ENCODE peak calls at places on chromosomes 12 and 14, in eight cellular contexts. F is activated T-helper 1 cell treated with anti-CD3 and anti-CD28 coated beads, Interleukin-2, amount 50 U/mL, for 16 hours; U is GM13977; N is substantia nigra; Y is T-cell; I is T-helper 9 cell; R is stomach; S is HuH-7. O is an unnamed sample.

GRCh38 chr14:90545431-90545830 is 148.6 kb downstream of the CALM1 start:
- DNase-seq in F (no peak), U (no peak), N (no peak), Y (no peak), I (no peak), R (no peak), S (no peak), O (no peak)

GRCh38 chr14:95196268-95196667 is 38.9 kb upstream of the DICER1 start:
- DNase-seq in F (no peak), U (peak), N (no peak), Y (peak), I (no peak), R (no peak), S (peak), O (peak)

GRCh38 chr12:126040307-126040706 is 975.1 kb downstream of the AACS start:
- DNase-seq in F (no peak), U (no peak), N (no peak), Y (no peak), I (no peak), R (no peak), S (no peak), O (no peak)

GRCh38 chr14:83372271-83372670 is 1838.6 kb upstream of the SEL1L start:
- DNase-seq in F (no peak), U (no peak), N (no peak), Y (no peak), I (no peak), R (no peak), S (no peak), O (no peak)

GRCh38 chr14:104687601-104688504 is 1.6 kb upstream of the INF2 start:
- DNase-seq in F (no peak), U (no peak), N (peak), Y (no peak), I (no peak), R (peak), S (peak), O (no peak)

GRCh38 chr14:94028450-94028826 is 2.3 kb downstream of the OTUB2 start:
- DNase-seq in F (peak), U (peak), N (no peak), Y (no peak), I (no peak), R (no peak), S (no peak), O (no peak)

GRCh38 chr12:1499351-1499750 is 95.0 kb downstream of the FBXL14 start:
- DNase-seq in F (no peak), U (no peak), N (no peak), Y (no peak), I (no peak), R (no peak), S (no peak), O (no peak)

GRCh38 chr12:19572920-19573558 is 133.7 kb downstream of the AEBP2 start:
- DNase-seq in F (no peak), U (peak), N (no peak), Y (no peak), I (no peak), R (no peak), S (peak), O (peak)

GRCh38 chr14:22821193-22822016 is 6.2 kb upstream of the SLC7A7 start:
- DNase-seq in F (no peak), U (no peak), N (no peak), Y (no peak), I (no peak), R (peak), S (no peak), O (no peak)

GRCh38 chr14:95452176-95452889 is 64.1 kb downstream of the SYNE3 start:
- DNase-seq in F (no peak), U (peak), N (peak), Y (no peak), I (no peak), R (no peak), S (peak), O (peak)

GRCh38 chr14:22657861-22658260 is 13.7 kb upstream of the OR6J1 start:
- DNase-seq in F (no peak), U (no peak), N (no peak), Y (no peak), I (no peak), R (no peak), S (no peak), O (peak)

GRCh38 chr12:31813305-31813704 is 84.5 kb upstream of the AMN1 start:
- DNase-seq in F (no peak), U (no peak), N (no peak), Y (no peak), I (no peak), R (no peak), S (peak), O (peak)

GRCh38 chr14:99481745-99482099 is 513 bp downstream of the CCNK start:
- DNase-seq in F (no peak), U (no peak), N (no peak), Y (no peak), I (no peak), R (no peak), S (no peak), O (no peak)

GRCh38 chr14:24167527-24168114 is 4.3 kb upstream of the REC8 start:
- DNase-seq in F (no peak), U (no peak), N (no peak), Y (no peak), I (no peak), R (no peak), S (no peak), O (no peak)

GRCh38 chr12:112140728-112141127 is 15.4 kb downstream of the TRAFD1 start:
- DNase-seq in F (no peak), U (no peak), N (no peak), Y (no peak), I (no peak), R (peak), S (no peak), O (no peak)

GRCh38 chr12:29320295-29321090 is 60.5 kb downstream of the ERGIC2 start:
- DNase-seq in F (no peak), U (no peak), N (no peak), Y (no peak), I (no peak), R (no peak), S (no peak), O (no peak)

GRCh38 chr14:64658201-64658600 is 46.0 kb upstream of the PLEKHG3 start:
- DNase-seq in F (no peak), U (no peak), N (no peak), Y (no peak), I (no peak), R (no peak), S (no peak), O (no peak)